ENCODE peak calls at places on chromosomes 4 and X, in eight cellular contexts. H, E, M, U, Q, X, Y and N are unnamed samples.
A peak's percentile ranks its signal among the peaks of the same experiment; 100 is the strongest.

GRCh38 chr4:165971941-165972340 is 98.9 kb downstream of the TLL1 start:
- DNase-seq in H (peak; percentile 83), E (no peak), M (no peak), U (no peak), Q (no peak), X (no peak), Y (no peak), N (no peak)

GRCh38 chr4:173807347-173807746 is 277.3 kb upstream of the HAND2 start:
- DNase-seq in H (peak; percentile 5), E (no peak), M (no peak), U (no peak), Q (no peak), X (no peak), Y (no peak), N (no peak)

GRCh38 chrX:31199051-31199769 is 127.4 kb upstream of the FTHL17 start:
- DNase-seq in H (peak; percentile 34), E (no peak), M (no peak), U (no peak), Q (no peak), X (no peak), Y (no peak), N (no peak)

GRCh38 chr4:108331905-108332632 is 163.3 kb upstream of the LEF1 start:
- DNase-seq in H (no peak), E (no peak), M (no peak), U (no peak), Q (no peak), X (no peak), Y (no peak), N (no peak)

GRCh38 chr4:171067422-171067821 is 745.8 kb upstream of the GALNTL6 start:
- DNase-seq in H (no peak), E (no peak), M (no peak), U (no peak), Q (no peak), X (no peak), Y (no peak), N (no peak)

GRCh38 chr4:141890279-141890678 is 253.9 kb downstream of the IL15 start:
- DNase-seq in H (no peak), E (no peak), M (no peak), U (no peak), Q (no peak), X (no peak), Y (no peak), N (no peak)

GRCh38 chr4:3401436-3402171 is 40.2 kb upstream of the HGFAC start:
- DNase-seq in H (no peak), E (no peak), M (peak; percentile 77), U (no peak), Q (no peak), X (no peak), Y (peak; percentile 63), N (no peak)

GRCh38 chr4:165508372-165509120 is 129.7 kb downstream of the CPE start:
- DNase-seq in H (no peak), E (no peak), M (no peak), U (no peak), Q (no peak), X (no peak), Y (no peak), N (no peak)

GRCh38 chr4:174365018-174365587 is 81.4 kb downstream of the CEP44 start:
- DNase-seq in H (peak; percentile 48), E (peak; percentile 21), M (no peak), U (no peak), Q (no peak), X (peak; percentile 46), Y (no peak), N (no peak)

GRCh38 chr4:182240161-182241130 is 2.8 kb upstream of the TENM3 start:
- DNase-seq in H (peak; percentile 94), E (no peak), M (no peak), U (no peak), Q (no peak), X (no peak), Y (no peak), N (no peak)

GRCh38 chrX:24782011-24782410 is 88.3 kb downstream of the POLA1 start:
- DNase-seq in H (no peak), E (no peak), M (no peak), U (no peak), Q (no peak), X (no peak), Y (no peak), N (no peak)

GRCh38 chr4:129327637-129328036 is 231.7 kb downstream of the C4orf33 start:
- DNase-seq in H (no peak), E (no peak), M (no peak), U (no peak), Q (no peak), X (peak; percentile 82), Y (no peak), N (no peak)

GRCh38 chr4:81255524-81255923 is 40.5 kb upstream of the PRKG2 start:
- DNase-seq in H (peak; percentile 41), E (no peak), M (no peak), U (no peak), Q (no peak), X (no peak), Y (no peak), N (no peak)

GRCh38 chrX:23694606-23695005 is 27.3 kb downstream of the PRDX4 start:
- DNase-seq in H (peak; percentile 70), E (peak; percentile 54), M (peak; percentile 46), U (no peak), Q (peak; percentile 18), X (no peak), Y (no peak), N (no peak)

GRCh38 chrX:119997570-119997969 is 54.0 kb upstream of the NKAP start:
- DNase-seq in H (no peak), E (no peak), M (no peak), U (no peak), Q (no peak), X (no peak), Y (no peak), N (no peak)

GRCh38 chrX:75155830-75156525 is at the start of gene ABCB7:
- DNase-seq in H (peak; percentile 90), E (peak; percentile 83), M (peak; percentile 70), U (peak; percentile 74), Q (peak; percentile 13), X (peak; percentile 44), Y (peak; percentile 85), N (peak; percentile 57)

GRCh38 chrX:23736030-23736429 is 7.0 kb downstream of the ACOT9 start:
- DNase-seq in H (no peak), E (no peak), M (no peak), U (no peak), Q (no peak), X (no peak), Y (no peak), N (no peak)